ENCODE peak calls at places on chromosomes 11 and 22, in ten cellular contexts. D is GM12865, Z is RWPE2, C is BE2C, B is left ventricle myocardium inferior, V is spleen, W is lung, X is H1, S is psoas muscle, Q is HL-60. H is an unnamed sample.

GRCh38 chr11:34147581-34147980 is 42.2 kb downstream of the NAT10 start:
- DNase-seq in W (no peak), Z (no peak), C (no peak), X (no peak), B (no peak), S (no peak), V (no peak), D (no peak), Q (no peak), H (no peak)

GRCh38 chr11:57502870-57503269 is 12.6 kb downstream of the SLC43A1 start:
- DNase-seq in Q (no peak), X (no peak), Z (no peak), V (no peak), C (no peak), S (no peak), W (no peak), B (no peak), D (no peak), H (no peak)

GRCh38 chr11:116498161-116498560 is 274.6 kb downstream of the BUD13 start:
- DNase-seq in Z (no peak), B (no peak), Q (no peak), S (no peak), X (no peak), D (no peak), C (no peak), V (no peak), W (no peak), H (no peak)

GRCh38 chr11:122163420-122163819 is 47.4 kb upstream of the BLID start:
- DNase-seq in B (no peak), V (no peak), S (no peak), Q (no peak), X (no peak), C (no peak), W (no peak), Z (no peak), D (no peak), H (no peak)

GRCh38 chr11:121422675-121423074 is 29.4 kb upstream of the SORL1 start:
- DNase-seq in C (no peak), W (no peak), Q (no peak), S (no peak), D (peak), X (no peak), Z (no peak), B (no peak), V (no peak), H (no peak)

GRCh38 chr22:25383892-25384291 is 164.5 kb downstream of the CRYBB2 start:
- DNase-seq in X (no peak), Z (no peak), B (no peak), Q (no peak), D (no peak), C (no peak), W (no peak), V (no peak), S (no peak), H (no peak)

GRCh38 chr11:75285776-75286360 is 45.3 kb downstream of the TPBGL start:
- DNase-seq in Z (no peak), V (no peak), C (no peak), W (no peak), X (no peak), D (no peak), Q (no peak), S (no peak), B (no peak), H (no peak)

GRCh38 chr11:74004694-74005615 is 3.9 kb downstream of the UCP3 start:
- DNase-seq in W (no peak), C (no peak), X (no peak), B (no peak), V (peak), Z (no peak), S (no peak), D (peak), Q (no peak), H (peak)

GRCh38 chr11:72736452-72737069 is 15.6 kb downstream of the ARAP1 start:
- DNase-seq in B (peak), Q (peak), S (peak), C (no peak), Z (no peak), D (peak), V (peak), X (no peak), W (peak), H (no peak)

GRCh38 chr11:36974771-36975170 is 376.7 kb upstream of the RAG2 start:
- DNase-seq in B (no peak), V (no peak), S (no peak), Q (no peak), W (no peak), D (no peak), X (no peak), Z (no peak), C (no peak), H (no peak)

GRCh38 chr11:72844356-72844755 is 30.1 kb downstream of the ATG16L2 start:
- DNase-seq in D (peak), W (no peak), B (no peak), Z (no peak), Q (no peak), S (no peak), X (no peak), V (no peak), C (no peak), H (no peak)

GRCh38 chr22:39734866-39735265 is 158.7 kb downstream of the ENTHD1 start:
- DNase-seq in Z (no peak), X (no peak), Q (no peak), V (no peak), D (no peak), S (no peak), W (no peak), C (no peak), B (no peak), H (no peak)

GRCh38 chr11:92693146-92693545 is 276.3 kb upstream of the MTNR1B start:
- DNase-seq in S (no peak), Z (no peak), V (no peak), D (no peak), X (no peak), W (no peak), C (no peak), Q (no peak), B (no peak), H (no peak)

GRCh38 chr11:64850979-64851567 is 6.6 kb upstream of the CDC42BPG start:
- DNase-seq in Q (no peak), X (peak), S (no peak), C (no peak), D (peak), V (peak), Z (no peak), B (no peak), W (no peak), H (peak)
- TF ChIP-seq CTCF in Q (no peak), X (no peak), S (no peak), C (no peak), D (peak), V (peak), Z (no peak), B (no peak), W (no peak), H (no peak)

GRCh38 chr22:41782751-41783150 is 17.7 kb upstream of the CCDC134 start:
- DNase-seq in X (no peak), V (no peak), S (no peak), C (no peak), B (no peak), W (no peak), Z (no peak), Q (no peak), D (no peak), H (no peak)

GRCh38 chr22:41781508-41781906 is 19.0 kb upstream of the CCDC134 start:
- DNase-seq in V (no peak), D (no peak), Q (no peak), C (no peak), X (no peak), S (no peak), W (no peak), B (no peak), Z (no peak), H (no peak)

GRCh38 chr22:41779889-41780505 is 20.5 kb upstream of the CCDC134 start:
- DNase-seq in S (no peak), W (no peak), C (no peak), D (no peak), B (no peak), Q (no peak), V (peak), X (no peak), Z (no peak), H (no peak)

GRCh38 chr22:41782316-41782715 is 18.2 kb upstream of the CCDC134 start:
- DNase-seq in S (no peak), W (no peak), C (no peak), D (no peak), V (no peak), X (no peak), Z (no peak), Q (no peak), B (no peak), H (no peak)

GRCh38 chr22:41780714-41781507 is 19.6 kb upstream of the CCDC134 start:
- DNase-seq in Z (no peak), S (peak), B (peak), Q (peak), C (no peak), V (peak), X (no peak), W (peak), D (peak), H (peak)
- H3K4me3 ChIP-seq in Z (no peak), S (no peak), B (no peak), Q (peak), C (no peak), V (peak), X (no peak), W (no peak), D (peak), H (peak)

DNA sequence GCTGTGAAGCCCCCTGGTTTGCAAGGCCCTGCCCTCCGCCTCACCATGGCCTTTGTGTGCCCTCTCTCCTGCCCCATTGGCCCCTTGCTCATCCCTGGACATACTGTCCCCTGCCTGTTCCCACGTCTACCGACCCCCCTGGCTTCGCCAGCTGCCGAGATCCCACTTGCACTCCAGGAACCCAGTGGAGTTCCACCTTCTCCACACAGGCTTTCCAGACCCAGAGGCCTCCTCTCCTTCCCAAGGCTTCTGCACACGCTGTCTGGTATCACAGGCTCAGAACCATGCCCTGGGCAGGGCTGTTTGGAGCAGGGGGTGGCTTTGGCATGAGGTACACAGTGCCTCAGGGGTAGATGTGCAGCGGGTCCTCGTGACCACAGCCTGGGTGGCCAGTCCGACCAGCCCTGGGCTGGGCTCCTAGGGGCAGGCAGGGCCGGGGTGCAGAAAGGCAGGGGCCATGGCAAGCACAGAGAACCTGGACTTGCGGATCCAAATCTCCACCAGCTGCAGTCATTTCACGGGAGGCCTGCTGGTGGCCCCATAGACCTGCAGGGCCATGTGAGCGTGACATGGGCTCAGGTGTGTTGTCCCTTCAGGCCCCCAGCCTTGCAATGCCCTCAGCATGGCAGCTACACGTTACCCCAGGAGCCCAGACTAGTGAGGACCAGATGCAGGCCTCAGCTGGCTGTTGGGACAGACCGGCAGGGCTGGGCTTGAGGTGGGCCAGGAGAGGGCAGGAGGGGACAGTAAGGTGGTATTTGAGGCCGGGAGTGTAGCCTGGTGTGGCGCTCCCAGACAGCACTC is 9.5 kb downstream of the GRK2 start:
- DNase-seq in D (no peak), X (no peak), Q (no peak), W (no peak), B (no peak), V (peak), S (no peak), C (peak), Z (peak), H (no peak)
- TF ChIP-seq CTCF in D (no peak), X (no peak), Q (no peak), W (no peak), B (no peak), V (no peak), S (no peak), C (no peak), Z (no peak), H (no peak)

DNA sequence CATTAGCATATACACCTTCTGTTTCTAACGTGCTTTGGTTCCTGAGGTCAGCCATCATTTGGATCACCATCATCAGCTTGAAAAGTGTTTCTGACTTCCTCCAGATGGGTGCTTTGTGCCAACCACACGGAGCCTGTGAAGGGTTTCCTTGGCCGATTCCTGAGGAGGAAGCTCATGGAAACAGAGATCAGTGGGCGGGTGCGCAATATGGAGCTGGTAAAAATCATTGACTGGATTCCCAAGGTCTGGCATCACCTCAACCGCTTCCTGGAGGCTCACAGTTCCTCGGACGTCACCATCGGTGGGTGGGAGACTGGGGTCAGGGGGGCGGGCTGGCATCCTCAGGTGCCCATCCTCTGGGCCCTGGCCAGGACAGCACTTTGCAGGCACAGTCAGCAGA is 54.8 kb downstream of the DBX1 start:
- DNase-seq in X (no peak), B (no peak), Q (no peak), C (no peak), D (no peak), V (no peak), W (no peak), Z (no peak), S (no peak), H (no peak)
- H3K4me3 ChIP-seq in X (no peak), B (no peak), Q (no peak), C (no peak), D (no peak), V (no peak), W (no peak), Z (no peak), S (no peak), H (no peak)

DNA sequence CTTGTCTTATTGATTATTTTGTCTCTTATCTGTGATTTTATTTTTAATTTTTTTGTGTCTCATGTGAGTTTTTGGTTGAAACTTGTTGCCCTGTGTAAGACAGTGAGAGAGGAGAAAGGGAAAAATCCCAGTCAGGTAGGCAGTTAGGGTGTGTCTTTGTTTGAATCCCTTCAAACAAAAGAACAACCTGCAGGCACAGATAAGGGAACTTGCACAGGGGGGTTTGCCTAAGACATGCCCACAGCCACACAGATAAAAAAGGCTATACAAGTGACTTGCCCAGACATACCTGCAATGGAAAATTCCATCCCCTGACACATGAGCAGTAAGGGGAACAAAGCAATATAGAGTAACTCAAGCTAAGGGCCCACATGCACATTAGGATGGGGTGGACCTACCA is 127.8 kb upstream of the PLET1 start:
- DNase-seq in S (no peak), D (no peak), C (no peak), V (no peak), Q (no peak), B (no peak), Z (no peak), X (no peak), W (no peak), H (no peak)
- TF ChIP-seq CTCF in S (no peak), D (no peak), C (no peak), V (no peak), Q (no peak), B (no peak), Z (no peak), X (no peak), W (no peak), H (no peak)